ENCODE peak calls at places on chromosomes 5 and 9, in eight cellular contexts. N is fibroblast of villous mesenchyme, J is coronary artery, S is choroid plexus epithelial cell, M is adipocyte, Q is neural progenitor cell, I is astrocyte of the spinal cord, E is GM12865. R is an unnamed sample.

GRCh38 chr5:1883925-1884637 is 1.4 kb upstream of the IRX4 start:
- DNase-seq in E (no peak), N (no peak), I (no peak), J (no peak), S (no peak), Q (peak), M (no peak), R (no peak)

GRCh38 chr5:160656961-160657570 is 194.9 kb downstream of the ATP10B start:
- DNase-seq in S (no peak), M (no peak), E (no peak), N (no peak), Q (no peak), I (no peak), J (no peak), R (no peak)

GRCh38 chr5:77308154-77308960 is 97.9 kb downstream of the PDE8B start:
- DNase-seq in I (no peak), M (no peak), E (no peak), S (peak), Q (no peak), J (no peak), N (no peak), R (no peak)

GRCh38 chr9:109107402-109108240 is 12.1 kb downstream of the TMEM245 start:
- DNase-seq in S (peak), E (no peak), I (peak), N (peak), M (peak), Q (no peak), J (no peak), R (peak)

GRCh38 chr5:99949969-99950524 is 585.1 kb upstream of the FAM174A start:
- DNase-seq in Q (no peak), J (no peak), M (no peak), E (no peak), I (no peak), S (no peak), N (no peak), R (no peak)

GRCh38 chr5:173671121-173671949 is 54.9 kb upstream of the BOD1 start:
- DNase-seq in Q (no peak), M (peak), I (no peak), E (no peak), S (peak), N (peak), J (peak), R (peak)

GRCh38 chr9:37486616-37487544 is 1.1 kb downstream of the POLR1E start:
- DNase-seq in M (peak), I (peak), Q (no peak), N (peak), E (no peak), J (peak), S (peak), R (peak)

GRCh38 chr5:175567954-175568353 is 89.6 kb downstream of the SFXN1 start:
- DNase-seq in M (no peak), N (no peak), E (peak), Q (no peak), J (no peak), I (no peak), S (no peak), R (no peak)

GRCh38 chr5:151950681-151951080 is 26.0 kb upstream of the GLRA1 start:
- DNase-seq in J (no peak), M (no peak), E (no peak), N (no peak), Q (no peak), S (no peak), I (no peak), R (no peak)

GRCh38 chr5:93346301-93346700 is 234.7 kb downstream of the NR2F1-AS1 start:
- DNase-seq in N (no peak), M (no peak), E (no peak), J (no peak), Q (no peak), I (no peak), S (no peak), R (peak)

GRCh38 chr5:125612356-125613149 is 810.7 kb upstream of the GRAMD2B start:
- DNase-seq in J (no peak), E (no peak), M (peak), Q (no peak), I (no peak), N (no peak), S (no peak), R (no peak)

GRCh38 chr5:106307265-106307664 is 1363.5 kb downstream of the EFNA5 start:
- DNase-seq in Q (no peak), N (no peak), M (no peak), I (no peak), J (no peak), E (no peak), S (no peak), R (no peak)

GRCh38 chr5:63495225-63495624 is 467.0 kb downstream of the HTR1A start:
- DNase-seq in M (no peak), J (no peak), S (no peak), I (no peak), Q (peak), E (no peak), N (no peak), R (no peak)

GRCh38 chr9:114929166-114929565 is 1.2 kb downstream of the TNFSF8 start:
- DNase-seq in I (no peak), Q (no peak), E (no peak), M (no peak), J (no peak), S (no peak), N (no peak), R (no peak)
- H3K4me3 ChIP-seq in I (no peak), Q (no peak), E (no peak), M (no peak), J (peak), S (no peak), N (no peak), R (no peak)

DNA sequence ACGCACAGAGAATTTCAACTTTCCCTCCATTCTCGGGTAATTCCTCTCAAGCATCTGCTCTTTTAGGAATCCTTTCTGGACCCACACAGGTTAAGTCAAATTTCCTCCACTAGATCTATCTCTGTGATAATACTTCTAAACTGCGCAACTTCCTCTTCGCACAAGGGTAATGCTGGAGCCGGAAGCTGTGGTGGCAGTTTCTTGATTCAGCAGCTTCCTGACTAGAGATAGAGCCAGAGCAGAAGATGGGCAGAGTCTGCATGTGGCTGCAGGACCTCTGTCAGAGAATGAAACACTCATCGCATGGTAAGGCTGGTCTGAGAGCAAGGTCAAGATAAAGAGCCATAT is 11.1 kb upstream of the CDC42SE2 start:
- DNase-seq in E (peak), M (no peak), I (no peak), N (no peak), Q (no peak), J (no peak), S (no peak), R (no peak)
- H3K4me3 ChIP-seq in E (peak), M (no peak), I (no peak), N (no peak), Q (no peak), J (no peak), S (no peak), R (no peak)

GRCh38 chr9:135074354-135075233 is 12.9 kb upstream of the OLFM1 start:
- DNase-seq in J (peak), M (no peak), S (no peak), E (no peak), Q (no peak), N (no peak), I (no peak), R (no peak)
- H3K4me3 ChIP-seq in J (peak), M (peak), S (no peak), E (no peak), Q (peak), N (no peak), I (no peak), R (no peak)

GRCh38 chr9:121394292-121394691 is 24.2 kb upstream of the STOM start:
- DNase-seq in J (no peak), N (no peak), Q (no peak), S (no peak), E (peak), M (no peak), I (no peak), R (no peak)
- H3K4me3 ChIP-seq in J (no peak), N (no peak), Q (no peak), S (no peak), E (no peak), M (no peak), I (no peak), R (no peak)